ENCODE peak calls at places on chromosomes 2 and 18, in six cellular contexts. One of them, this sample, is unnamed.
A peak's percentile ranks its signal among the peaks of the same experiment; 100 is the strongest.

GRCh38 chr2:213232649-213233437 is 51.4 kb upstream of the SPAG16 start:
- DNase-seq in AG04450: no peak
- DNase-seq in kidney epithelial cell: no peak
- DNase-seq in AG09309: no peak
- DNase-seq in tibial nerve: no peak
- DNase-seq in endodermal cell: peak; percentile 52
- DNase-seq in this sample: no peak

GRCh38 chr2:105712166-105712915 is 32.4 kb upstream of the NCK2 start:
- DNase-seq in endodermal cell: no peak
- DNase-seq in AG09309: no peak
- DNase-seq in kidney epithelial cell: no peak
- DNase-seq in tibial nerve: no peak
- DNase-seq in AG04450: no peak
- DNase-seq in this sample: no peak

GRCh38 chr18:73880387-73880786 is 267.2 kb downstream of the FBXO15 start:
- DNase-seq in kidney epithelial cell: no peak
- DNase-seq in tibial nerve: no peak
- DNase-seq in AG09309: no peak
- DNase-seq in endodermal cell: no peak
- DNase-seq in AG04450: no peak
- DNase-seq in this sample: no peak

GRCh38 chr18:74519320-74520095 is 14.8 kb upstream of the CNDP1 start:
- DNase-seq in AG04450: no peak
- DNase-seq in kidney epithelial cell: no peak
- DNase-seq in AG09309: no peak
- DNase-seq in tibial nerve: no peak
- DNase-seq in endodermal cell: no peak
- DNase-seq in this sample: no peak

GRCh38 chr2:25586726-25587144 is 86.6 kb downstream of the DTNB start:
- DNase-seq in endodermal cell: no peak
- DNase-seq in AG04450: peak; percentile 13
- DNase-seq in tibial nerve: no peak
- DNase-seq in AG09309: no peak
- DNase-seq in kidney epithelial cell: no peak
- DNase-seq in this sample: no peak

GRCh38 chr2:140880573-140880972 is 1250.2 kb downstream of the LRP1B start:
- DNase-seq in endodermal cell: no peak
- DNase-seq in kidney epithelial cell: no peak
- DNase-seq in AG04450: peak; percentile 79
- DNase-seq in AG09309: no peak
- DNase-seq in tibial nerve: no peak
- DNase-seq in this sample: no peak

GRCh38 chr2:28750316-28751101 is 1.1 kb upstream of the PPP1CB start:
- DNase-seq in tibial nerve: no peak
- DNase-seq in endodermal cell: no peak
- DNase-seq in kidney epithelial cell: peak; percentile 32
- DNase-seq in AG04450: no peak
- DNase-seq in AG09309: no peak
- DNase-seq in this sample: peak; percentile 61

GRCh38 chr18:9043581-9043980 is 58.9 kb upstream of the NDUFV2 start:
- DNase-seq in AG04450: no peak
- DNase-seq in endodermal cell: no peak
- DNase-seq in tibial nerve: no peak
- DNase-seq in kidney epithelial cell: no peak
- DNase-seq in AG09309: no peak
- DNase-seq in this sample: no peak

GRCh38 chr18:3132700-3133099 is 87.1 kb downstream of the MYOM1 start:
- DNase-seq in tibial nerve: no peak
- DNase-seq in endodermal cell: no peak
- DNase-seq in kidney epithelial cell: no peak
- DNase-seq in AG09309: no peak
- DNase-seq in AG04450: no peak
- DNase-seq in this sample: no peak

GRCh38 chr2:20144861-20145260 is 80.1 kb downstream of the SDC1 start:
- DNase-seq in AG09309: no peak
- DNase-seq in endodermal cell: no peak
- DNase-seq in AG04450: no peak
- DNase-seq in kidney epithelial cell: no peak
- DNase-seq in tibial nerve: no peak
- DNase-seq in this sample: no peak

GRCh38 chr2:28521663-28522062 is 25.8 kb downstream of the PLB1 start:
- DNase-seq in kidney epithelial cell: no peak
- DNase-seq in AG09309: no peak
- DNase-seq in AG04450: no peak
- DNase-seq in endodermal cell: no peak
- DNase-seq in tibial nerve: no peak
- DNase-seq in this sample: no peak

GRCh38 chr2:235638541-235639192 is 144.8 kb downstream of the AGAP1 start:
- DNase-seq in AG04450: no peak
- DNase-seq in tibial nerve: no peak
- DNase-seq in kidney epithelial cell: no peak
- DNase-seq in endodermal cell: no peak
- DNase-seq in AG09309: no peak
- DNase-seq in this sample: no peak

GRCh38 chr2:88058226-88058625 is 2.6 kb upstream of the KRCC1 start:
- DNase-seq in AG04450: no peak
- DNase-seq in endodermal cell: no peak
- DNase-seq in kidney epithelial cell: no peak
- DNase-seq in AG09309: no peak
- DNase-seq in tibial nerve: no peak
- DNase-seq in this sample: no peak

GRCh38 chr2:217820066-217820819 is 182.6 kb downstream of the TNS1 start:
- DNase-seq in AG04450: no peak
- DNase-seq in tibial nerve: no peak
- DNase-seq in AG09309: no peak
- DNase-seq in kidney epithelial cell: no peak
- DNase-seq in endodermal cell: no peak
- DNase-seq in this sample: no peak

GRCh38 chr2:38013158-38013752 is 62.7 kb downstream of the CYP1B1 start:
- DNase-seq in AG09309: peak; percentile 78
- DNase-seq in endodermal cell: no peak
- DNase-seq in AG04450: no peak
- DNase-seq in tibial nerve: no peak
- DNase-seq in kidney epithelial cell: no peak
- DNase-seq in this sample: no peak

GRCh38 chr2:54494087-54494486 is 38.0 kb downstream of the SPTBN1 start:
- DNase-seq in endodermal cell: no peak
- DNase-seq in kidney epithelial cell: no peak
- DNase-seq in AG09309: no peak
- DNase-seq in AG04450: no peak
- DNase-seq in tibial nerve: no peak
- DNase-seq in this sample: no peak

GRCh38 chr2:128438091-128438490 is 119.4 kb upstream of the HS6ST1 start:
- DNase-seq in tibial nerve: no peak
- DNase-seq in AG09309: no peak
- DNase-seq in endodermal cell: no peak
- DNase-seq in AG04450: no peak
- DNase-seq in kidney epithelial cell: no peak
- DNase-seq in this sample: no peak

GRCh38 chr2:53432921-53433320 is 334.7 kb upstream of the CHAC2 start:
- DNase-seq in tibial nerve: no peak
- DNase-seq in AG09309: no peak
- DNase-seq in endodermal cell: no peak
- DNase-seq in kidney epithelial cell: no peak
- DNase-seq in AG04450: no peak
- DNase-seq in this sample: no peak

GRCh38 chr2:146762786-146763185 is 1082.0 kb upstream of the ACVR2A start:
- DNase-seq in kidney epithelial cell: no peak
- DNase-seq in AG04450: no peak
- DNase-seq in AG09309: no peak
- DNase-seq in endodermal cell: no peak
- DNase-seq in tibial nerve: no peak
- DNase-seq in this sample: no peak

GRCh38 chr2:68356599-68357239 is 8.4 kb upstream of the PLEK start:
- DNase-seq in tibial nerve: no peak
- DNase-seq in endodermal cell: no peak
- DNase-seq in AG04450: no peak
- DNase-seq in kidney epithelial cell: no peak
- DNase-seq in AG09309: no peak
- DNase-seq in this sample: no peak

GRCh38 chr2:68359889-68360288 is 5.2 kb upstream of the PLEK start:
- DNase-seq in tibial nerve: no peak
- DNase-seq in AG09309: no peak
- DNase-seq in AG04450: no peak
- DNase-seq in kidney epithelial cell: no peak
- DNase-seq in endodermal cell: no peak
- DNase-seq in this sample: no peak

GRCh38 chr2:68362069-68362468 is 3.0 kb upstream of the PLEK start:
- DNase-seq in kidney epithelial cell: no peak
- DNase-seq in AG04450: no peak
- DNase-seq in endodermal cell: peak; percentile 88
- DNase-seq in tibial nerve: peak; percentile 71
- DNase-seq in AG09309: peak; percentile 14
- DNase-seq in this sample: no peak

GRCh38 chr2:68352651-68353386 is 12.3 kb upstream of the PLEK start:
- DNase-seq in AG09309: no peak
- DNase-seq in kidney epithelial cell: no peak
- DNase-seq in endodermal cell: no peak
- DNase-seq in AG04450: no peak
- DNase-seq in tibial nerve: no peak
- DNase-seq in this sample: no peak

DNA sequence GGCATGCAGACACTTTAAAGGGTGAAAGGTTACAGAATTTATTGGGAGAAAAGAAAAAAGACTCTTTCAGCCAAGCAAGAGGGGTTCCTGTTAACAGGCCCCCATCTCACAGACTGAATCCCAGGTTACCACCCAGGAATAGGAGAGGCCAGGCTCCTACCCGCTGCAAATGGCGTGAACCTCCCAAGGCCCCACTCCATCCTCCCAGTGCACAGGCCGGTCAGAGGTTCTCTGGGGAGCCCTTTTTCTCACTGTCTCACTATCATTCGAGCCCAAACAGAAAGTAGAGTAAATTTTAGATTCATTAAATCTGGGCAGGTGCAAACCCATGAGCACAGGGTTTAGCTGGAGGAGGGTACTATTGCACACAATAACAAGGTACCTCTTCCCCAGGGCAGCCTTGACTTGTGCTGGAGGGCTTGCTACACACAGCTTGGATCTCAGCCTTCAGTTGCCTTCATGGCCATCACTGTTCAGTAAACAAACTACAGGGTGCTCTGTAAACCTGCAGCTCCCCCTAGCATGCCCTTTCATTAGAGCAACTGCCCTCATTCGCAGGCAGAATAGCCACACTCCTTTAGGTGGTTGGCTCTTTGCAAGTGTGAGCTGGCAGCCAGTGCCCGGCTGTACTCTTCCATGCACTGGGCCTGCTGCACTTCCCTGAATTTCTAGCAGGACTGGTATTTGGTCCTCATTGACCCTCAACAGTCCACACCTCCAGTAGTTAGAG is 7.3 kb upstream of the PLEK start:
- DNase-seq in tibial nerve: peak; percentile 33
- DNase-seq in endodermal cell: peak; percentile 87
- DNase-seq in AG04450: peak; percentile 18
- DNase-seq in AG09309: peak; percentile 38
- DNase-seq in kidney epithelial cell: no peak
- DNase-seq in this sample: no peak
- TF ChIP-seq CTCF in tibial nerve: peak; percentile 43
- TF ChIP-seq CTCF in endodermal cell: peak; percentile 78
- TF ChIP-seq CTCF in AG04450: peak; percentile 75
- TF ChIP-seq CTCF in AG09309: peak; percentile 77
- TF ChIP-seq CTCF in kidney epithelial cell: peak; percentile 30
- TF ChIP-seq CTCF in this sample: peak; percentile 55

GRCh38 chr2:85242321-85242720 is 85.5 kb downstream of the TGOLN2 start:
- DNase-seq in tibial nerve: no peak
- DNase-seq in AG04450: no peak
- DNase-seq in kidney epithelial cell: no peak
- DNase-seq in endodermal cell: no peak
- DNase-seq in AG09309: no peak
- DNase-seq in this sample: no peak

GRCh38 chr2:85244798-85245197 is 83.0 kb downstream of the TGOLN2 start:
- DNase-seq in kidney epithelial cell: no peak
- DNase-seq in endodermal cell: peak; percentile 33
- DNase-seq in AG04450: no peak
- DNase-seq in AG09309: no peak
- DNase-seq in tibial nerve: no peak
- DNase-seq in this sample: no peak

GRCh38 chr2:85245891-85246290 is 81.9 kb downstream of the TGOLN2 start:
- DNase-seq in kidney epithelial cell: no peak
- DNase-seq in AG09309: no peak
- DNase-seq in AG04450: no peak
- DNase-seq in endodermal cell: no peak
- DNase-seq in tibial nerve: no peak
- DNase-seq in this sample: no peak

GRCh38 chr2:85246348-85246747 is 81.4 kb downstream of the TGOLN2 start:
- DNase-seq in AG04450: no peak
- DNase-seq in kidney epithelial cell: no peak
- DNase-seq in AG09309: no peak
- DNase-seq in tibial nerve: no peak
- DNase-seq in endodermal cell: no peak
- DNase-seq in this sample: no peak

GRCh38 chr2:85243101-85244072 is 84.4 kb downstream of the TGOLN2 start:
- DNase-seq in endodermal cell: peak; percentile 91
- DNase-seq in AG09309: no peak
- DNase-seq in kidney epithelial cell: no peak
- DNase-seq in AG04450: no peak
- DNase-seq in tibial nerve: peak; percentile 44
- DNase-seq in this sample: no peak
- TF ChIP-seq CTCF in endodermal cell: peak; percentile 85
- TF ChIP-seq CTCF in AG09309: peak; percentile 25
- TF ChIP-seq CTCF in kidney epithelial cell: peak; percentile 45
- TF ChIP-seq CTCF in AG04450: peak; percentile 45
- TF ChIP-seq CTCF in tibial nerve: peak; percentile 54
- TF ChIP-seq CTCF in this sample: peak; percentile 60

GRCh38 chr2:240840435-240841060 is 20.5 kb upstream of the KIF1A start:
- DNase-seq in endodermal cell: peak; percentile 91
- DNase-seq in tibial nerve: peak; percentile 69
- DNase-seq in AG09309: no peak
- DNase-seq in AG04450: peak; percentile 10
- DNase-seq in kidney epithelial cell: peak; percentile 34
- DNase-seq in this sample: peak; percentile 6
- TF ChIP-seq CTCF in endodermal cell: peak; percentile 80
- TF ChIP-seq CTCF in tibial nerve: peak; percentile 56
- TF ChIP-seq CTCF in AG09309: peak; percentile 78
- TF ChIP-seq CTCF in AG04450: peak; percentile 78
- TF ChIP-seq CTCF in kidney epithelial cell: peak; percentile 70
- TF ChIP-seq CTCF in this sample: peak; percentile 72

GRCh38 chr18:55089595-55089994 is 130.3 kb upstream of the CCDC68 start:
- DNase-seq in AG04450: no peak
- DNase-seq in endodermal cell: no peak
- DNase-seq in AG09309: no peak
- DNase-seq in tibial nerve: no peak
- DNase-seq in kidney epithelial cell: no peak
- DNase-seq in this sample: no peak

GRCh38 chr18:55093808-55094207 is 134.5 kb upstream of the CCDC68 start:
- DNase-seq in AG09309: no peak
- DNase-seq in AG04450: no peak
- DNase-seq in endodermal cell: no peak
- DNase-seq in kidney epithelial cell: no peak
- DNase-seq in tibial nerve: no peak
- DNase-seq in this sample: no peak

GRCh38 chr18:55090566-55091187 is 131.4 kb upstream of the CCDC68 start:
- DNase-seq in endodermal cell: no peak
- DNase-seq in tibial nerve: no peak
- DNase-seq in AG09309: no peak
- DNase-seq in kidney epithelial cell: no peak
- DNase-seq in AG04450: no peak
- DNase-seq in this sample: no peak

GRCh38 chr18:55093295-55093694 is 134.0 kb upstream of the CCDC68 start:
- DNase-seq in endodermal cell: no peak
- DNase-seq in AG04450: no peak
- DNase-seq in tibial nerve: no peak
- DNase-seq in kidney epithelial cell: no peak
- DNase-seq in AG09309: no peak
- DNase-seq in this sample: no peak

GRCh38 chr18:55092166-55092565 is 132.9 kb upstream of the CCDC68 start:
- DNase-seq in AG09309: no peak
- DNase-seq in kidney epithelial cell: no peak
- DNase-seq in AG04450: no peak
- DNase-seq in tibial nerve: no peak
- DNase-seq in endodermal cell: no peak
- DNase-seq in this sample: no peak
- TF ChIP-seq CTCF in AG09309: no peak
- TF ChIP-seq CTCF in kidney epithelial cell: no peak
- TF ChIP-seq CTCF in AG04450: no peak
- TF ChIP-seq CTCF in tibial nerve: no peak
- TF ChIP-seq CTCF in endodermal cell: no peak
- TF ChIP-seq CTCF in this sample: no peak